ENCODE peak calls at places on chromosomes 4 and X, in eight cellular contexts. V, G, H, O, L, R, W and J are unnamed samples.

GRCh38 chr4:8235224-8235623 is 34.3 kb upstream of the HTRA3 start:
- DNase-seq in V (no peak), H (no peak), R (no peak), G (no peak), W (no peak), O (no peak), L (no peak), J (no peak)

GRCh38 chr4:166972071-166972470 is 262.2 kb downstream of the SPOCK3 start:
- DNase-seq in H (no peak), W (peak), G (no peak), V (no peak), R (no peak), O (peak), L (no peak), J (no peak)

GRCh38 chr4:124710911-124711310 is 1.6 kb downstream of the ANKRD50 start:
- DNase-seq in G (no peak), L (no peak), R (no peak), O (peak), W (peak), V (no peak), H (no peak), J (no peak)

GRCh38 chr4:162791321-162791720 is 375.4 kb downstream of the NAF1 start:
- DNase-seq in O (no peak), R (no peak), G (no peak), W (peak), L (no peak), H (no peak), V (no peak), J (no peak)

GRCh38 chrX:107503996-107504395 is 54.5 kb downstream of the FRMPD3 start:
- DNase-seq in O (no peak), V (no peak), H (no peak), R (no peak), L (no peak), W (no peak), G (no peak), J (no peak)

GRCh38 chr4:159308571-159309340 is 205.9 kb downstream of the RAPGEF2 start:
- DNase-seq in O (peak), V (no peak), R (no peak), G (no peak), L (no peak), H (no peak), W (peak), J (no peak)

GRCh38 chr4:122542411-122543236 is 78.2 kb downstream of the IL21 start:
- DNase-seq in L (no peak), V (no peak), H (no peak), W (peak), O (peak), R (no peak), G (no peak), J (no peak)

GRCh38 chr4:102452854-102453253 is 48.3 kb upstream of the NFKB1 start:
- DNase-seq in R (no peak), H (no peak), G (no peak), W (no peak), L (no peak), O (no peak), V (no peak), J (no peak)

GRCh38 chr4:165692082-165692481 is 181.0 kb upstream of the TLL1 start:
- DNase-seq in G (no peak), H (no peak), V (no peak), O (peak), R (no peak), L (no peak), W (peak), J (no peak)

GRCh38 chr4:2250003-2250763 is 8.3 kb upstream of the HAUS3 start:
- DNase-seq in W (no peak), R (no peak), G (no peak), H (no peak), L (no peak), V (no peak), O (no peak), J (no peak)

GRCh38 chr4:147590249-147590920 is 26.8 kb upstream of the TMEM184C start:
- DNase-seq in W (peak), O (peak), H (peak), G (no peak), L (peak), V (peak), R (no peak), J (no peak)

GRCh38 chrX:981791-982626 is 230.4 kb downstream of the CRLF2 start:
- DNase-seq in R (no peak), G (no peak), H (no peak), L (no peak), O (no peak), W (no peak), V (no peak), J (no peak)

GRCh38 chr4:4985844-4986243 is 33.4 kb downstream of the CYTL1 start:
- DNase-seq in R (no peak), H (no peak), V (no peak), G (no peak), L (no peak), W (no peak), O (no peak), J (no peak)

GRCh38 chr4:62709618-62710252 is 1509.6 kb downstream of the ADGRL3 start:
- DNase-seq in G (no peak), W (peak), O (peak), H (no peak), V (no peak), L (no peak), R (no peak), J (no peak)

GRCh38 chr4:7778524-7779193 is 161.0 kb downstream of the AFAP1 start:
- DNase-seq in L (no peak), O (peak), H (no peak), R (no peak), G (no peak), V (no peak), W (peak), J (no peak)

GRCh38 chr4:54063224-54063623 is 1.2 kb downstream of the CHIC2 start:
- DNase-seq in W (peak), G (no peak), V (no peak), O (peak), R (no peak), L (no peak), H (no peak), J (no peak)